ENCODE peak calls at places on chromosomes 2 and 18, in nine cellular contexts. Q, S, I, V, R, Y, C, M and U are unnamed samples.

GRCh38 chr18:5463390-5463789 is 80.4 kb downstream of the EPB41L3 start:
- DNase-seq in C (peak; percentile 65), Q (no peak), M (no peak), S (no peak), Y (no peak), I (no peak), V (no peak), R (peak; percentile 93), U (peak; percentile 90)

GRCh38 chr18:51361130-51361860 is 163.8 kb upstream of the MEX3C start:
- DNase-seq in I (no peak), C (no peak), Y (no peak), Q (no peak), V (no peak), R (no peak), S (no peak), M (peak; percentile 66), U (peak; percentile 50)

GRCh38 chr2:86069783-86070339 is 35.8 kb downstream of the POLR1A start:
- DNase-seq in S (no peak), R (no peak), Q (no peak), C (no peak), Y (no peak), V (no peak), I (no peak), M (no peak), U (no peak)

GRCh38 chr2:200369886-200370285 is 63.4 kb downstream of the SPATS2L start:
- DNase-seq in S (no peak), Q (no peak), V (no peak), C (no peak), I (no peak), Y (no peak), M (no peak), R (no peak), U (no peak)

GRCh38 chr18:70961933-70962332 is 673.1 kb downstream of the SOCS6 start:
- DNase-seq in S (no peak), Y (no peak), R (no peak), I (no peak), M (no peak), C (no peak), V (no peak), Q (no peak), U (no peak)

GRCh38 chr18:79962835-79963657 is 1.4 kb upstream of the HSBP1L1 start:
- DNase-seq in V (no peak), M (peak; percentile 88), Y (no peak), Q (peak; percentile 77), I (no peak), C (no peak), S (no peak), R (no peak), U (no peak)

GRCh38 chr2:240216197-240216596 is 75.7 kb upstream of the OTOS start:
- DNase-seq in R (no peak), M (no peak), Q (no peak), Y (no peak), S (no peak), V (no peak), C (no peak), I (no peak), U (no peak)

GRCh38 chr2:238642973-238643372 is 204.9 kb upstream of the TWIST2 start:
- DNase-seq in V (no peak), I (no peak), S (no peak), R (no peak), M (no peak), C (no peak), Y (no peak), Q (no peak), U (no peak)

GRCh38 chr18:2104620-2105462 is 466.5 kb downstream of the METTL4 start:
- DNase-seq in R (peak; percentile 26), Y (no peak), Q (peak; percentile 43), C (peak; percentile 27), S (peak; percentile 22), I (peak; percentile 15), V (peak; percentile 10), M (peak; percentile 66), U (peak; percentile 38)

GRCh38 chr2:111647359-111647758 is 236.6 kb downstream of the ANAPC1 start:
- DNase-seq in M (no peak), Y (no peak), V (no peak), Q (no peak), S (no peak), R (no peak), I (no peak), C (no peak), U (no peak)

GRCh38 chr18:39647627-39648502 is 2082.3 kb upstream of the CELF4 start:
- DNase-seq in C (no peak), Q (no peak), Y (no peak), V (no peak), M (no peak), S (no peak), R (peak; percentile 95), I (peak; percentile 32), U (peak; percentile 89)

GRCh38 chr2:17901246-17901645 is 22.8 kb downstream of the KCNS3 start:
- DNase-seq in R (no peak), I (peak; percentile 89), V (no peak), Y (no peak), M (no peak), S (no peak), C (peak; percentile 22), Q (no peak), U (no peak)

GRCh38 chr2:237257471-237257951 is 156.5 kb downstream of the COL6A3 start:
- DNase-seq in Q (no peak), V (no peak), M (no peak), C (peak; percentile 41), Y (no peak), I (no peak), R (peak; percentile 74), S (no peak), U (no peak)

GRCh38 chr2:234032301-234032856 is 18.1 kb upstream of the SPP2 start:
- DNase-seq in Q (no peak), V (no peak), S (peak; percentile 24), I (no peak), M (peak; percentile 20), Y (peak; percentile 52), C (peak; percentile 61), R (peak; percentile 84), U (peak; percentile 32)

GRCh38 chr18:26082475-26082874 is 7.9 kb downstream of the SS18 start:
- DNase-seq in I (no peak), C (peak; percentile 1), M (no peak), R (peak; percentile 20), S (no peak), V (no peak), Q (no peak), Y (no peak), U (peak; percentile 35)

GRCh38 chr18:1014951-1015627 is 110.4 kb downstream of the ADCYAP1 start:
- DNase-seq in I (no peak), S (no peak), Q (no peak), M (no peak), C (peak; percentile 37), Y (no peak), V (no peak), R (no peak), U (no peak)

GRCh38 chr2:203692039-203692710 is 14.3 kb upstream of the CD28 start:
- DNase-seq in C (no peak), Y (no peak), Q (no peak), V (no peak), R (peak; percentile 71), I (no peak), S (no peak), M (no peak), U (no peak)

GRCh38 chr18:62617793-62618591 is 95.2 kb downstream of the ZCCHC2 start:
- DNase-seq in I (no peak), C (no peak), Y (no peak), S (no peak), R (no peak), M (no peak), Q (no peak), V (no peak), U (no peak)

GRCh38 chr2:100889286-100889685 is 69.3 kb downstream of the NPAS2 start:
- DNase-seq in C (no peak), S (no peak), Y (no peak), M (no peak), I (no peak), R (no peak), V (no peak), Q (no peak), U (no peak)

GRCh38 chr2:241951920-241952319 is 82.4 kb downstream of the RTP5 start:
- DNase-seq in V (no peak), M (no peak), C (no peak), S (no peak), I (no peak), Y (no peak), R (no peak), Q (no peak), U (no peak)

GRCh38 chr2:204973546-204974071 is 428.3 kb downstream of the PARD3B start:
- DNase-seq in C (no peak), R (no peak), Y (no peak), S (no peak), M (no peak), I (no peak), V (no peak), Q (no peak), U (no peak)

GRCh38 chr18:11148655-11149440 is 521 bp downstream of the PIEZO2 start:
- DNase-seq in Y (no peak), S (no peak), V (no peak), Q (no peak), C (no peak), M (no peak), I (no peak), R (no peak), U (no peak)

GRCh38 chr2:74573747-74574562 is 19.4 kb downstream of the DOK1 start:
- DNase-seq in C (peak; percentile 68), M (peak; percentile 84), R (no peak), S (peak; percentile 31), I (no peak), Q (peak; percentile 22), V (peak; percentile 41), Y (no peak), U (peak; percentile 68)